ENCODE peak calls at places on chromosomes 7 and 10, in six cellular contexts. F is A549, Y is uterus, V is H54, B is transverse colon, W is adrenal gland. C is an unnamed sample.

GRCh38 chr7:19410096-19410495 is 264.9 kb upstream of the FERD3L start:
- DNase-seq in W (no peak), V (no peak), F (no peak), B (no peak), Y (no peak), C (no peak)

GRCh38 chr7:34320412-34320811 is 337.6 kb upstream of the NPSR1 start:
- DNase-seq in B (no peak), F (no peak), W (no peak), Y (no peak), V (no peak), C (no peak)

GRCh38 chr10:69337312-69338132 is 59.2 kb downstream of the HK1 start:
- DNase-seq in B (no peak), F (no peak), Y (no peak), W (no peak), V (no peak), C (peak; percentile 96)

GRCh38 chr7:79868010-79868409 is 266.6 kb upstream of the GNAI1 start:
- DNase-seq in Y (no peak), W (no peak), B (no peak), V (no peak), F (peak; percentile 4), C (no peak)

GRCh38 chr10:62082729-62083412 is 181.4 kb downstream of the ARID5B start:
- DNase-seq in F (peak; percentile 29), V (no peak), B (peak; percentile 37), W (no peak), Y (no peak), C (no peak)

GRCh38 chr10:14569274-14570060 is 205.2 kb downstream of the FAM107B start:
- DNase-seq in Y (no peak), V (no peak), W (peak; percentile 64), F (no peak), B (peak; percentile 56), C (no peak)

GRCh38 chr7:125847055-125847454 is 917.4 kb upstream of the POT1 start:
- DNase-seq in F (no peak), B (no peak), V (no peak), W (no peak), Y (no peak), C (no peak)

GRCh38 chr10:71236822-71237682 is 24.7 kb downstream of the UNC5B start:
- DNase-seq in Y (no peak), V (no peak), F (no peak), B (no peak), W (no peak), C (no peak)

GRCh38 chr7:37405128-37405527 is 43.5 kb downstream of the ELMO1 start:
- DNase-seq in Y (no peak), F (no peak), V (no peak), B (no peak), W (no peak), C (no peak)

GRCh38 chr7:117124585-117125220 is 171.4 kb downstream of the ST7 start:
- DNase-seq in B (peak; percentile 80), F (peak; percentile 86), W (peak; percentile 97), Y (peak; percentile 68), V (no peak), C (peak; percentile 76)

GRCh38 chr7:42560866-42561265 is 323.9 kb upstream of the GLI3 start:
- DNase-seq in W (no peak), Y (no peak), V (no peak), F (no peak), B (no peak), C (no peak)

GRCh38 chr10:133567609-133568286 is 2.4 kb upstream of the SYCE1 start:
- DNase-seq in V (no peak), B (no peak), W (no peak), F (no peak), Y (no peak), C (no peak)

GRCh38 chr10:94279835-94280709 is 82.7 kb downstream of the NOC3L start:
- DNase-seq in W (peak; percentile 48), Y (no peak), F (peak; percentile 55), B (peak; percentile 46), V (peak; percentile 38), C (peak; percentile 64)

GRCh38 chr7:42522227-42522991 is 285.4 kb upstream of the GLI3 start:
- DNase-seq in B (peak; percentile 12), W (no peak), V (no peak), F (no peak), Y (no peak), C (peak; percentile 18)

GRCh38 chr10:77291596-77292505 is 345.8 kb downstream of the KCNMA1 start:
- DNase-seq in B (no peak), Y (no peak), W (no peak), V (no peak), F (peak; percentile 25), C (no peak)

GRCh38 chr10:80599424-80599847 is 61.7 kb downstream of the SH2D4B start:
- DNase-seq in F (peak; percentile 67), Y (no peak), W (peak; percentile 20), B (peak; percentile 30), V (peak; percentile 68), C (peak; percentile 95)

GRCh38 chr7:151003572-151003971 is 12.8 kb downstream of the NOS3 start:
- DNase-seq in W (no peak), F (peak; percentile 40), V (no peak), Y (no peak), B (peak; percentile 35), C (no peak)

GRCh38 chr7:158924956-158925355 is 68.6 kb downstream of the DYNC2I1 start:
- DNase-seq in W (no peak), B (no peak), V (peak; percentile 47), F (no peak), Y (no peak), C (no peak)

GRCh38 chr7:82257118-82257695 is 186.4 kb downstream of the CACNA2D1 start:
- DNase-seq in F (no peak), W (no peak), Y (no peak), B (no peak), V (no peak), C (no peak)

GRCh38 chr10:62426086-62426485 is 51.9 kb downstream of the ZNF365 start:
- DNase-seq in Y (no peak), B (no peak), V (peak; percentile 34), W (no peak), F (peak; percentile 52), C (no peak)

GRCh38 chr10:125607689-125608290 is 75.2 kb downstream of the TEX36 start:
- DNase-seq in B (no peak), Y (no peak), V (no peak), W (no peak), F (no peak), C (no peak)

GRCh38 chr7:155214328-155214986 is 83.2 kb upstream of the INSIG1 start:
- DNase-seq in W (no peak), F (no peak), V (no peak), Y (no peak), B (no peak), C (no peak)
- TF ChIP-seq POLR2A in W (no peak), F (no peak), V (no peak), Y (no peak), B (no peak), C (no peak)

GRCh38 chr7:138002828-138003189 is 923 bp upstream of the CREB3L2 start:
- DNase-seq in B (no peak), Y (no peak), F (no peak), V (no peak), W (no peak), C (no peak)

GRCh38 chr7:137999496-138000080 is 2.3 kb downstream of the CREB3L2 start:
- DNase-seq in B (no peak), F (no peak), Y (no peak), W (no peak), V (no peak), C (no peak)

GRCh38 chr7:138000081-138000701 is 1.7 kb downstream of the CREB3L2 start:
- DNase-seq in B (peak; percentile 58), Y (peak; percentile 79), W (peak; percentile 60), F (peak; percentile 49), V (no peak), C (peak; percentile 82)

GRCh38 chr7:138002096-138002827 is 376 bp upstream of the CREB3L2 start:
- DNase-seq in B (peak; percentile 100), V (peak; percentile 74), W (peak; percentile 100), F (peak; percentile 100), Y (peak; percentile 99), C (peak; percentile 100)

GRCh38 chr7:138001529-138002095 is at the start of gene CREB3L2:
- DNase-seq in V (no peak), W (peak; percentile 81), Y (peak; percentile 59), B (peak; percentile 68), F (peak; percentile 51), C (peak; percentile 89)
- TF ChIP-seq POLR2A in V (peak; percentile 17), W (peak; percentile 85), Y (peak; percentile 92), B (peak; percentile 79), F (peak; percentile 64), C (no peak)

DNA sequence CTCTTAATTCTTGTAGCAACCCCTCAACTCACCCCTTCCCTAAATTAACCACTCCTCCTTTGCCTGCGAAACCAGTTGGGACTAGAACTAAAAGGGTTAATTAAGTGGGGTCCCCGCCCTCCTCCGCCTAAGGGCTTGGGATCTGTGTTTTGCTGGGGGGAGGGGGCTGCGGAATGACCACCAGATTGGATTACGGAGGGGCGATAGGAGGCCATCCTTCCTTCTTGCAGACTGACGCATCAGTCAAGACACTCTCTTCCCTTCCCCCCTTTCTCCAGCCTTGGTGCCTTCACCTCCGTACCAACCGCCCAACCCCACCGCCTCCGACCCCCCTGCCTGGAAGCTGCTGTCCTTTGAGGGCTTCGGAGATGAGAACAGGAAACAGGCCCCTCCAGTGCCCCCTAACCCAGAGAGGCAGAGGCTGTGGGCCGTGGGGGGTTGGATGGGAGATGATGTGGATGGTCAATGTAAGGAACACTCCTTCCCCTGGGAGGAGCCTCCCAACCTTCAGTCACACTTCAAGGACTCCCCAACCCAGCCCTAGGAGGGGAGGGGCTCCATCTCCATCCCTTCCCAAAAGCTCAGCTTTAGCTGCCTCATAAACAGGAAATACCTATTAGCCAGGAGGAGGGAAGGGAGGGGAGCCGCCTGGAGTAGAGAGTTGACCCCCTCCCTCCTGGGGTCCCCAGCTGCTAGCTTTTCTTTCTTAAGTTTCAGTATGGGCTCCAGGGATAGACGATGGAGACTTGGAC is 995 bp upstream of the LDB1 start:
- DNase-seq in W (peak; percentile 47), F (no peak), V (peak; percentile 81), B (peak; percentile 66), Y (peak; percentile 95), C (no peak)
- TF ChIP-seq POLR2A in W (no peak), F (no peak), V (peak; percentile 13), B (peak; percentile 3), Y (peak; percentile 85), C (no peak)

DNA sequence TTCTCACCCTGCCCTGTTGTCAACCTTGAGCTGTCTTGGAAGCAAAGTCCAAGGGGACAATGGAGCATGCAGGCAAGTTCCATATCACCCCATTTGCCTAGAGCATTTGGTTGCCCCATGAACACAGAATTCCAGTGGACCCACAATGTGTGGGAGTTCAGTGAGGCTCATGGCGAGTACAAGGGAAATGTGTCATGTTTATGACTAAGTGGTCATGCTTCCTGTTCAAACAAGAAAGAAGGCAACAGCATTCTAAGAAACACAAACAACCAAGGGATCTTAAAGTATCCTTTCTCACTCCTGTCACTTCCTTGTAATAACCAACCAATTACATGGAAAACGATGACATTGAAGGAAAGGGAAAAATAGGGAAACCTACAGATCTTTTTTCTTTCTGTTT is 513.0 kb downstream of the INHBA start:
- DNase-seq in W (no peak), B (no peak), F (peak; percentile 46), V (peak; percentile 52), Y (no peak), C (peak; percentile 36)
- TF ChIP-seq POLR2A in W (no peak), B (no peak), F (no peak), V (no peak), Y (no peak), C (no peak)

GRCh38 chr7:130940907-130941306 is 206.9 kb upstream of the KLF14 start:
- DNase-seq in W (no peak), Y (no peak), B (no peak), V (no peak), F (no peak), C (no peak)
- TF ChIP-seq POLR2A in W (no peak), Y (no peak), B (no peak), V (no peak), F (no peak), C (no peak)

C was measured in NB4.